ENCODE peak calls at places on chromosomes 4 and X, in seven cellular contexts. N is H9, Y is neuronal stem cell, X is mesenchymal stem cell, C is IMR-90, L is mesendoderm, I is trophoblast cell. E is an unnamed sample.

GRCh38 chr4:131644619-131645018 is 1504.5 kb upstream of the PCDH10 start:
- DNase-seq in N (peak; percentile 76), Y (peak; percentile 6), L (peak; percentile 88), X (peak; percentile 50), C (peak; percentile 2), I (no peak), E (peak; percentile 49)

GRCh38 chr4:14871676-14872430 is 130.4 kb upstream of the CPEB2 start:
- DNase-seq in N (peak; percentile 65), L (peak; percentile 72), I (peak; percentile 18), C (no peak), Y (no peak), X (no peak), E (peak; percentile 61)

GRCh38 chrX:23398570-23398969 is 63.9 kb downstream of the PTCHD1 start:
- DNase-seq in Y (no peak), L (no peak), N (no peak), I (no peak), C (no peak), X (no peak), E (no peak)

GRCh38 chr4:107902715-107903114 is 28.6 kb upstream of the CYP2U1 start:
- DNase-seq in I (no peak), Y (no peak), X (no peak), L (no peak), C (no peak), N (no peak), E (no peak)

GRCh38 chrX:15579778-15580747 is 20.7 kb downstream of the ACE2 start:
- DNase-seq in L (peak; percentile 16), C (peak; percentile 4), I (peak; percentile 52), N (no peak), X (peak; percentile 1), Y (no peak), E (no peak)

GRCh38 chr4:30789219-30789671 is 69.1 kb downstream of the PCDH7 start:
- DNase-seq in C (no peak), X (no peak), I (no peak), Y (no peak), N (no peak), L (no peak), E (no peak)

GRCh38 chrX:49172280-49172780 is 632 bp downstream of the PLP2 start:
- DNase-seq in X (peak; percentile 49), Y (no peak), L (no peak), C (peak; percentile 20), N (no peak), I (no peak), E (peak; percentile 51)

GRCh38 chr4:17595471-17596005 is 18.5 kb downstream of the LAP3 start:
- DNase-seq in I (no peak), X (no peak), C (no peak), N (no peak), Y (no peak), L (no peak), E (no peak)

GRCh38 chr4:139666735-139667266 is 1.2 kb downstream of the MGST2 start:
- DNase-seq in I (no peak), C (peak; percentile 76), Y (no peak), X (peak; percentile 74), N (no peak), L (no peak), E (no peak)

GRCh38 chr4:148376151-148376550 is 66.1 kb downstream of the NR3C2 start:
- DNase-seq in L (no peak), N (no peak), C (peak; percentile 62), Y (no peak), I (no peak), X (no peak), E (no peak)

GRCh38 chr4:147078875-147079658 is 133.4 kb upstream of the TTC29 start:
- DNase-seq in N (no peak), L (no peak), Y (no peak), I (no peak), X (no peak), C (no peak), E (no peak)

GRCh38 chr4:126777649-126778048 is 855.1 kb upstream of the INTU start:
- DNase-seq in N (no peak), L (no peak), I (no peak), X (peak; percentile 49), Y (no peak), C (peak; percentile 94), E (no peak)

GRCh38 chr4:109465065-109465464 is 31.4 kb downstream of the SEC24B start:
- DNase-seq in X (no peak), I (no peak), N (no peak), L (no peak), Y (no peak), C (no peak), E (no peak)

GRCh38 chr4:2697995-2698414 is 58.1 kb downstream of the TNIP2 start:
- DNase-seq in X (no peak), I (no peak), C (no peak), Y (no peak), N (no peak), L (no peak), E (no peak)
- H3K23ac ChIP-seq in X (no peak overlapping the region), I (no peak overlapping the region), C (no peak overlapping the region), Y (no peak overlapping the region), N (no peak overlapping the region), L (no peak overlapping the region), E (no peak overlapping the region)

GRCh38 chr4:178412455-178412854 is 970.2 kb upstream of the AGA start:
- DNase-seq in C (no peak), L (no peak), I (no peak), X (no peak), N (no peak), Y (no peak), E (no peak)

GRCh38 chr4:178414042-178414441 is 971.8 kb upstream of the AGA start:
- DNase-seq in N (no peak), X (no peak), C (no peak), Y (no peak), I (no peak), L (no peak), E (no peak)

GRCh38 chr4:178414881-178415446 is 972.7 kb upstream of the AGA start:
- DNase-seq in I (no peak), X (no peak), C (no peak), Y (no peak), L (no peak), N (no peak), E (no peak)

DNA sequence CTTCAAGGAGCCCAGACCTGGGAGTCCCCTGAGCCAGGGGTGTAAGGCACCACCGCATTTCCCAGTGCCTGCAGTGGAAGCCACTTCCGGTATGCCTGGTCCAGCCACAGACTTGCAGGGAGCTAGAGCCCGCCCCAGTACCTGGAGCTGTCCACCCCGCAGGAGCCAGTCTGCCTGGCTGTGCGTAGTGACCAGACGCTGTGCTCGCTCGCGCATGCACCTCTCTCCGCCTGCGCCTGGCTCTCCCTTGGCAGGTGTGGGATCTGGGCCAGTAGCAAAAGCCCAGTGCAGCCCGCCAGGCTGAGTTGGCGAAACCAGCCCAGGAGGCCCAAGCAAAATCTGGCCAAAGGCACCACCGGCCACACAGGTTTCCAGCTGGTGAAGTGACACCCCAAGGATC is 973.7 kb upstream of the AGA start:
- DNase-seq in I (no peak), L (no peak), C (no peak), N (peak; percentile 36), X (no peak), Y (no peak), E (no peak)
- H3K23ac ChIP-seq in I (no peak overlapping the region), L (no peak overlapping the region), C (no peak overlapping the region), N (no peak overlapping the region), X (no peak overlapping the region), Y (no peak overlapping the region), E (no peak overlapping the region)

GRCh38 chr4:7581477-7581876 is 146.7 kb upstream of the PSAPL1 start:
- DNase-seq in X (peak; percentile 13), I (no peak), Y (peak; percentile 74), L (peak; percentile 72), N (peak; percentile 77), C (peak; percentile 15), E (peak; percentile 71)
- H3K23ac ChIP-seq in X (no peak overlapping the region), I (no peak overlapping the region), Y (no peak overlapping the region), L (no peak overlapping the region), N (no peak overlapping the region), C (no peak overlapping the region), E (no peak overlapping the region)

GRCh38 chr4:141448490-141448889 is 187.9 kb upstream of the IL15 start:
- DNase-seq in X (no peak), N (no peak), C (peak; percentile 65), Y (no peak), I (no peak), L (no peak), E (no peak)
- H3K23ac ChIP-seq in X (no peak overlapping the region), N (no peak overlapping the region), C (no peak overlapping the region), Y (no peak overlapping the region), I (no peak overlapping the region), L (no peak overlapping the region), E (no peak overlapping the region)

GRCh38 chrX:36348509-36348908 is 429.0 kb downstream of the CFAP47 start:
- DNase-seq in L (no peak), X (no peak), C (no peak), Y (no peak), N (no peak), I (no peak), E (no peak)
- H3K23ac ChIP-seq in L (no peak overlapping the region), X (no peak overlapping the region), C (no peak overlapping the region), Y (no peak overlapping the region), N (no peak overlapping the region), I (no peak overlapping the region), E (no peak overlapping the region)

GRCh38 chr4:11566440-11567022 is 137.8 kb upstream of the HS3ST1 start:
- DNase-seq in N (no peak), Y (no peak), X (no peak), I (no peak), C (peak; percentile 77), L (no peak), E (no peak)

GRCh38 chr4:11565213-11565612 is 136.5 kb upstream of the HS3ST1 start:
- DNase-seq in C (no peak), Y (no peak), I (no peak), X (no peak), L (no peak), N (no peak), E (no peak)

GRCh38 chr4:11568511-11568910 is 139.8 kb upstream of the HS3ST1 start:
- DNase-seq in C (no peak), L (no peak), N (no peak), I (no peak), Y (no peak), X (no peak), E (no peak)

DNA sequence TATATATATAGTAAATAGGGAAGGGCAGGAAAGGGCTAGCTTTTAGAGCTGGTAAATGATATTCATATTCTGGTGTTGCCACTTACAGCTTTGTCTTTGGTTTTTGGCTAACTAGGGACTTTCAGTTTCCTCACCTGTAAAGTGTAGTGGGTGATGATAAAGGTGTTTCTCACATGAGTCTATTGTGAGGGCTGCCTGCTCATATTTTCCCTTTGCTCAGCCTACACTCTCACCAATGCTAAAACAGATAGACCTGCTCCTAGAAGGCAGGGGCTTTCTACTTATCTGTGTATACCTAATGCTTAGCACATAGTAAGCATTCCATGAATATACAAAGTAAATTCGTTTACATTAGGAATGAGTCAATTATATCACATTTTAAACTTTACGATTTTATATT is 137.2 kb upstream of the HS3ST1 start:
- DNase-seq in L (no peak), X (no peak), I (no peak), Y (no peak), N (no peak), C (no peak), E (no peak)
- H3K23ac ChIP-seq in L (no peak overlapping the region), X (no peak overlapping the region), I (peak overlapping the region; percentile 85), Y (no peak overlapping the region), N (no peak overlapping the region), C (no peak overlapping the region), E (no peak overlapping the region)

DNA sequence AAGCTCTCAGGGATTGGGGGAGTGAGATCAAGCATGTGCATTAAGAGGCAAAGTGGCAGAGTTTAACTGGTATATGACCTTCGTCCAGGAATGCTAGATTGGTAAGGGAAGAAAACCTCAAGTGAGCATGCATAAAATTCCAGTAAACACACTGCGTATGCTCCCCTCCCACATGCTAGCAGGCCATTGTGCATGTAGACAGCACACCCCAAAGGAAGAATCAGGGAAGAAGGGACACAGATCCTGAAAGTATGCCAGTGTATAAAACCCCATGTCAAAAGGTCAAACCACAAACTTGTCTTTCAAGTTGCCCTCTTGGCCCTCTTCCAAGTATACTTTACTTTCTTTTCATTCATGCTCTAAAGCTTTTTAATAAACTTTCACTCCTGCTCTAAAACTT is 405.2 kb upstream of the CNKSR2 start:
- DNase-seq in I (no peak), X (no peak), N (no peak), Y (no peak), C (no peak), L (no peak), E (no peak)
- H3K23ac ChIP-seq in I (no peak overlapping the region), X (no peak overlapping the region), N (no peak overlapping the region), Y (no peak overlapping the region), C (no peak overlapping the region), L (no peak overlapping the region), E (no peak overlapping the region)

E was measured in H1.